ENCODE peak calls at places on chromosomes 1 and 21, in four cellular contexts. O is GM12878, V is A549, M is endothelial cell of umbilical vein. L is an unnamed sample.

GRCh38 chr1:44476891-44477290 is 71.8 kb downstream of the RNF220 start:
- DNase-seq in V (no peak), M (no peak), O (no peak), L (no peak)

GRCh38 chr1:34049994-34050393 is 115.0 kb downstream of the CSMD2 start:
- DNase-seq in M (no peak), O (no peak), V (no peak), L (no peak)

GRCh38 chr1:53678046-53678445 is 60.9 kb downstream of the GLIS1 start:
- DNase-seq in O (no peak), V (no peak), M (no peak), L (no peak)

GRCh38 chr1:46491500-46492268 is 2.0 kb downstream of the DMBX1 start:
- DNase-seq in V (no peak), M (no peak), O (no peak), L (no peak)

GRCh38 chr1:47755368-47755990 is 241.7 kb downstream of the TRABD2B start:
- DNase-seq in V (peak), M (no peak), O (no peak), L (peak)

GRCh38 chr21:37407719-37408455 is 41.3 kb downstream of the DYRK1A start:
- DNase-seq in O (peak), V (no peak), M (no peak), L (no peak)

GRCh38 chr1:15245593-15246325 is 1.3 kb upstream of the FHAD1 start:
- DNase-seq in O (no peak), V (no peak), M (no peak), L (peak)

GRCh38 chr1:46411601-46412341 is 17.7 kb downstream of the FAAH start:
- DNase-seq in M (no peak), O (no peak), V (no peak), L (no peak)

GRCh38 chr1:19725606-19726005 is 60.9 kb downstream of the HTR6 start:
- DNase-seq in V (no peak), M (no peak), O (no peak), L (no peak)

GRCh38 chr1:57546527-57546926 is 122.7 kb upstream of the DAB1 start:
- DNase-seq in O (no peak), M (no peak), V (no peak), L (no peak)

GRCh38 chr1:182170941-182171461 is 109.5 kb upstream of the ZNF648 start:
- DNase-seq in M (no peak), O (no peak), V (no peak), L (peak)

GRCh38 chr1:38175062-38175461 is 128.5 kb upstream of the POU3F1 start:
- DNase-seq in M (no peak), O (no peak), V (no peak), L (no peak)

GRCh38 chr1:196115641-196116040 is 492.6 kb downstream of the KCNT2 start:
- DNase-seq in V (no peak), M (no peak), O (no peak), L (no peak)

GRCh38 chr1:64898107-64898861 is 68.1 kb downstream of the JAK1 start:
- DNase-seq in M (peak), O (no peak), V (peak), L (peak)

GRCh38 chr1:4687943-4688342 is 33.5 kb downstream of the AJAP1 start:
- DNase-seq in M (no peak), O (no peak), V (no peak), L (no peak)

GRCh38 chr1:196531737-196532514 is 76.3 kb downstream of the KCNT2 start:
- DNase-seq in V (no peak), M (no peak), O (no peak), L (no peak)

GRCh38 chr1:153770812-153771211 is 4.4 kb upstream of the SLC27A3 start:
- DNase-seq in O (no peak), V (no peak), M (peak), L (peak)

GRCh38 chr1:1115136-1115829 is 606 bp downstream of the C1orf159 start:
- DNase-seq in O (no peak), M (no peak), V (no peak), L (no peak)

GRCh38 chr1:94963864-94964263 is 37.0 kb upstream of the CNN3 start:
- DNase-seq in M (no peak), O (no peak), V (no peak), L (no peak)

GRCh38 chr1:234958066-234958701 is 170.5 kb downstream of the TOMM20 start:
- DNase-seq in M (no peak), O (no peak), V (no peak), L (no peak)

GRCh38 chr1:193937308-193937707 is 750.9 kb upstream of the B3GALT2 start:
- DNase-seq in V (no peak), M (no peak), O (no peak), L (no peak)

GRCh38 chr1:99886841-99887240 is 36.7 kb downstream of the AGL start:
- DNase-seq in V (no peak), M (no peak), O (no peak), L (no peak)

GRCh38 chr21:43369124-43369523 is 57.8 kb downstream of the SIK1 start:
- DNase-seq in M (no peak), V (peak), O (no peak), L (peak)

GRCh38 chr1:44084998-44085675 is 33.5 kb upstream of the KLF17 start:
- DNase-seq in O (no peak), V (no peak), M (peak), L (no peak)

GRCh38 chr21:41183575-41183974 is 15.6 kb downstream of the BACE2 start:
- DNase-seq in V (no peak), M (no peak), O (no peak), L (no peak)

GRCh38 chr1:204445860-204446412 is 34.3 kb upstream of the PPP1R15B start:
- DNase-seq in V (peak), M (peak), O (no peak), L (peak)

GRCh38 chr1:68346192-68346808 is 103.5 kb downstream of the RPE65 start:
- DNase-seq in O (no peak), V (peak), M (peak), L (peak)

GRCh38 chr1:198079432-198079951 is 77.3 kb upstream of the NEK7 start:
- DNase-seq in V (no peak), O (no peak), M (peak), L (peak)

GRCh38 chr1:94737124-94737998 is 82.8 kb upstream of the SLC44A3 start:
- DNase-seq in M (peak), V (no peak), O (no peak), L (peak)

GRCh38 chr1:187631984-187632383 is 803.2 kb downstream of the PLA2G4A start:
- DNase-seq in M (no peak), V (no peak), O (no peak), L (no peak)

GRCh38 chr1:167627865-167628641 is 2.0 kb upstream of the RCSD1 start:
- DNase-seq in O (peak), V (no peak), M (no peak), L (peak)

GRCh38 chr1:61184035-61184713 is 101.8 kb downstream of the NFIA start:
- DNase-seq in M (peak), O (no peak), V (peak), L (no peak)

GRCh38 chr1:207336559-207337467 is 15.3 kb downstream of the CD55 start:
- DNase-seq in O (peak), M (no peak), V (peak), L (peak)

GRCh38 chr1:207333620-207334019 is 12.1 kb downstream of the CD55 start:
- DNase-seq in V (no peak), O (no peak), M (no peak), L (no peak)

GRCh38 chr1:207335695-207336363 is 14.4 kb downstream of the CD55 start:
- DNase-seq in M (no peak), O (peak), V (no peak), L (peak)
- H3K4me3 ChIP-seq in M (no peak), O (no peak), V (no peak), L (no peak)

GRCh38 chr1:227437495-227438008 is 119.3 kb upstream of the CDC42BPA start:
- DNase-seq in M (peak), V (peak), O (no peak), L (peak)
- TF ChIP-seq MYC in M (no peak), V (no peak), O (no peak), L (no peak)

GRCh38 chr1:69569983-69570755 is 2.4 kb downstream of the LRRC7 start:
- DNase-seq in V (no peak), O (no peak), M (peak), L (no peak)

GRCh38 chr1:69569281-69569970 is 1.7 kb downstream of the LRRC7 start:
- DNase-seq in O (no peak), M (peak), V (no peak), L (no peak)

GRCh38 chr1:69572921-69573320 is 5.2 kb downstream of the LRRC7 start:
- DNase-seq in O (no peak), V (no peak), M (peak), L (no peak)

GRCh38 chr1:69567847-69568434 is at the start of gene LRRC7:
- DNase-seq in M (peak), O (no peak), V (no peak), L (no peak)

GRCh38 chr1:69568435-69569280 is 936 bp downstream of the LRRC7 start:
- DNase-seq in M (peak), V (no peak), O (no peak), L (no peak)
- H3K4me3 ChIP-seq in M (no peak), V (peak), O (no peak), L (no peak)

DNA sequence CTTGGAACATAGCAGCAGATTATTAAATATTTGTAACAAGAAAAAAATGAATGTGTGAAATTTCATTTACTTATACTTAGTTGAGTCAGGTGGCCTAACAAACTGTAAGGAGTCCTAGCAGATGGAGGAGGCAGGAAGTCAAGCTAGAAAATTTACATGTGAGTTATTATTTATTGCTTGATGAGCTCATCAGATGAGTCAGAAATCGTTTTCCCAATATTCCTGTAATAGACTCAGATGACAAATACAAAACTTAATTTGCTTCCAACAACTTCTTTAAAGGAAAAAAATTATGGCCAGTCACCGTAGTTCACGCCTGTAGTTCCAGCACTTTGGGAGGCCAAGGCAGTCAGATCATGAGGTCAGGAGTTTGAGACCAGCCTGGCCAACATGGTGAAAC is 44.1 kb upstream of the PRRC2C start:
- DNase-seq in V (no peak), O (no peak), M (peak), L (no peak)
- TF ChIP-seq MYC in V (no peak), O (no peak), M (no peak), L (no peak)

DNA sequence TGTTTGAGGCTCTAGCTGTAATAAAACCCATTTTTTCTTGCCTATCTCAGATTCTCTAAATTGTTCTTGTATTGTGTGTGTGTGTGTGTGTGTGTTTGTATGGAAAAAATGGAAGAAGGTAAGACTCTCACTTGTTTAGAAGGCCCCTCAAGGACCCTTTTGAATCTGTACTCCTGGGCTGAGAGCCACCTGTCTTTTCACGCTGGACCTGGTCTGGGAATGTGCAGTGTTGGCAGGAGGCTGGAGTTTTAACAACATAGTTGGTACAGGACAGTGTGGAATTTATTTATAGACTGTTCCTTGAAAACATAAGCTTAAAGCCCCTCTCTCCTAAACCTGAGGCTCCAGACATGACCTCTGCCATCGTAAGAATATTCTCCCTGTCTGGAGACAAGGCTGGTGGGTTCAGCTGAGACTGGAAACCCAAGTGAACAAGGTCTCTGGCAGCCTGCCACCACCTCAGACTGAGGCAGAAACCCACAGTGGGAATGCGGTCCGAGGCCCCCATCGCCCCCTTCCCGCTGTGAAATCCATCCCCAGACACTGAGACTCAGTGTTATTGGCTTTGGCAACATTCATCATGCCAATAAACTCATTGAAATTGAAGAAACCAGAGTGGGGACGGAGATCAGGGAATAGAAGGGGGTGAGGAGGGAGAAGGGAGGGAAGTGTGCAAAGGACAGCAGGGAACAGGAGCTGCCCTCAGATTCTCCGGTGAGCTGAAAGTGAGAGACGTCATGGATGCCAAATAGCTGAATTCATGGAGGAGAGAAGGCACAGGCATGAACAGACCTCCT is 24.6 kb upstream of the PLXNA2 start:
- DNase-seq in O (no peak), M (no peak), V (no peak), L (no peak)
- H3K4me3 ChIP-seq in O (no peak), M (no peak), V (no peak), L (no peak)

GRCh38 chr1:7574121-7575040 is 196.7 kb upstream of the VAMP3 start:
- DNase-seq in M (peak), V (no peak), O (no peak), L (no peak)
- TF ChIP-seq MYC in M (no peak), V (no peak), O (no peak), L (no peak)